ENCODE peak calls at places on chromosomes 5 and 9, in four cellular contexts. B, G, R and J are unnamed samples.

GRCh38 chr5:179820127-179820482 is 600 bp upstream of the SQSTM1 start:
- DNase-seq in B (no peak), G (no peak), R (peak; percentile 39), J (no peak)

GRCh38 chr5:55994502-55994997 is at the start of gene IL6ST:
- DNase-seq in B (no peak), G (peak; percentile 75), R (peak; percentile 83), J (no peak)

GRCh38 chr5:57207007-57207653 is 33.3 kb downstream of the GPBP1 start:
- DNase-seq in B (no peak), G (no peak), R (no peak), J (no peak)

GRCh38 chr9:135718616-135719015 is 16.6 kb downstream of the KCNT1 start:
- DNase-seq in B (no peak), G (no peak), R (peak; percentile 56), J (no peak)

GRCh38 chr5:149826574-149826973 is 96.5 kb downstream of the PPARGC1B start:
- DNase-seq in B (no peak), G (no peak), R (no peak), J (no peak)

GRCh38 chr5:131720714-131721113 is 76.1 kb downstream of the FNIP1 start:
- DNase-seq in B (no peak), G (no peak), R (peak; percentile 91), J (no peak)

GRCh38 chr5:158807947-158808346 is 291.8 kb downstream of the EBF1 start:
- DNase-seq in B (no peak), G (no peak), R (peak; percentile 85), J (no peak)

GRCh38 chr9:109440797-109441287 is 57.3 kb downstream of the PTPN3 start:
- DNase-seq in B (peak; percentile 61), G (peak; percentile 72), R (peak; percentile 74), J (peak; percentile 48)

GRCh38 chr5:83099445-83099844 is 22.1 kb downstream of the XRCC4 start:
- DNase-seq in B (no peak), G (no peak), R (no peak), J (no peak)

GRCh38 chr5:88923623-88924619 is 40.9 kb upstream of the MEF2C start:
- DNase-seq in B (no peak), G (no peak), R (no peak), J (no peak)

GRCh38 chr9:133135193-133135745 is 14.2 kb upstream of the RALGDS start:
- DNase-seq in B (no peak), G (peak; percentile 95), R (peak; percentile 93), J (no peak)

GRCh38 chr5:56812110-56812509 is 3.2 kb upstream of the MAP3K1 start:
- DNase-seq in B (no peak), G (no peak), R (no peak), J (no peak)

GRCh38 chr9:120745278-120745677 is 31.0 kb upstream of the MEGF9 start:
- DNase-seq in B (no peak), G (no peak), R (no peak), J (no peak)

GRCh38 chr5:10335711-10336470 is 17.6 kb upstream of the MARCHF6 start:
- DNase-seq in B (no peak), G (no peak), R (no peak), J (no peak)

GRCh38 chr5:168810641-168811040 is 231.5 kb upstream of the PANK3 start:
- DNase-seq in B (no peak), G (no peak), R (no peak), J (no peak)

GRCh38 chr9:81729141-81729540 is 39.8 kb upstream of the TLE1 start:
- DNase-seq in B (no peak), G (no peak), R (no peak), J (no peak)

GRCh38 chr9:121562261-121562780 is 62.7 kb upstream of the GGTA1 start:
- DNase-seq in B (no peak), G (no peak), R (no peak), J (no peak)

GRCh38 chr9:137302176-137303030 is at the start of gene NRARP:
- DNase-seq in B (no peak), G (peak; percentile 97), R (peak; percentile 82), J (peak; percentile 93)

GRCh38 chr5:145946112-145946861 is 9.9 kb downstream of the SH3RF2 start:
- DNase-seq in B (no peak), G (no peak), R (no peak), J (no peak)

GRCh38 chr9:106883626-106884190 is 20.7 kb downstream of the ZNF462 start:
- DNase-seq in B (no peak), G (no peak), R (no peak), J (no peak)

GRCh38 chr5:56561-57290 is 35.2 kb upstream of the PLEKHG4B start:
- DNase-seq in B (no peak), G (no peak), R (no peak), J (no peak)

DNA sequence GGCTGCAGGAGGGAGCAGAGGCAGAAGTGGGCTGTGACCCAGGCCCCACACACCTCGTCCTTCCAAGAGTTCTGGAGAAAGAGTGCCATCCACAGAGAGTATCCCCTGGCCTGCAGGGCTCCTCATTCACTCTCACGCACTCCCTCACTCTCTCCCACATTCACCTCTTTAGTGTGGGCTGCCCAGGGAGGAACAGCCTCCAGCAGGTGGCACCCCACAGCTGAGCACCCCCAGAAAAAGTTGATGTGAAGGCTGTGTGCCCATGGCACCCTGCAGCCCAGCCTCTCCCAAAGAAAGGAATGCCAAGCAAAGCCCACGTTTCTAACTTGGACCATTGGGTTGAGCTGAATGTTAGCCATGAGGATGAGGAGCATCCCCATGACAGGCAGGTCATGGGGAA is 4.5 kb upstream of the SHC3 start:
- DNase-seq in B (no peak), G (peak; percentile 34), R (no peak), J (no peak)
- TF ChIP-seq CTCF in B (peak; percentile 4), G (no peak), R (no peak), J (no peak)

GRCh38 chr9:129383415-129384088 is 205.5 kb upstream of the IER5L start:
- DNase-seq in B (peak; percentile 44), G (peak; percentile 89), R (peak; percentile 47), J (peak; percentile 80)
- TF ChIP-seq CTCF in B (no peak), G (no peak), R (no peak), J (no peak)

DNA sequence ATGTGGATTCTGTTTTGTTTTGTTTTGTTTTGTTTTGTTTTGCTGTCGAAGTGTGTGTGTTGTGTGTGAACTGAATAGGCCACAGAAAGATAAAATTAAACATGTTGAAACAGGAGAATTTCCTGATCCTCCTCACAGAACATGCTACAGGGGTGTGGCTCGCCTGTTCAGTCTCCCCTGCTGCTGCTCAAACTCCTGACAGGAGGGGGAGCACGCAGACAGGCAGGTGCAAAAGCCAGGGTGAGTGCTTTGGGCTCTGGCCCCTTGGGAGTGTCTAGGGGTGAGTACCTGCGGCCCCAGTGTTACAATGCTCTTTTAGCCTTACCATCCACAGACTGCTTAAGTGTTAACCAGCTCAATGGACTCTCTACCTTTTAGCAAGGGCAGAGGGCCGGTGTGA is 473.5 kb downstream of the MAT2B start:
- DNase-seq in B (no peak), G (no peak), R (no peak), J (no peak)
- TF ChIP-seq CTCF in B (no peak), G (no peak), R (no peak), J (no peak)

GRCh38 chr5:154857534-154858250 is 735 bp upstream of the CNOT8 start:
- DNase-seq in B (peak; percentile 93), G (peak; percentile 96), R (peak; percentile 97), J (peak; percentile 87)
- TF ChIP-seq CTCF in B (no peak), G (no peak), R (no peak), J (no peak)

DNA sequence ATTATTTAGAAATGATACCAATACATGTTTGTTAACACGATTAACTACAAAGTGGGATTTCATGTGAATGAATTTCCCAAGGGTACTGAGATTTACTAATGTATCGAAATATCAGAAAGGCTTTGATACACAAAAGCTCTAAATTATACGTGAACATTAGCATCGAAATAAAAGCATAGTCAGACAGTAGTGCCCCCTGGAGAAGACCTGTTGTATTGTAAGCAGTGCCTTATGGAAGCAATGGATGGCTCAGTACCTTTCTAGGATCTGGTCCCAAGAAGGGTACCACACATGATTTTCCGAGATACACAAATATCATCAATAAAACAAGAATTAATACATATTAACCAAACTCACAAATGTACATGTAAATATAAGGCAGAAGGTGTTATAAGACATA is 153.8 kb downstream of the CDH12 start:
- DNase-seq in B (no peak), G (no peak), R (peak; percentile 1), J (no peak)
- TF ChIP-seq CTCF in B (no peak), G (no peak), R (no peak), J (no peak)

GRCh38 chr5:139649082-139649991 is 1.2 kb downstream of the CXXC5 start:
- DNase-seq in B (no peak), G (no peak), R (no peak), J (no peak)

GRCh38 chr5:139648205-139649081 is at the start of gene CXXC5:
- DNase-seq in B (peak; percentile 77), G (peak; percentile 88), R (peak; percentile 72), J (peak; percentile 79)

GRCh38 chr5:139650689-139651501 is 2.7 kb downstream of the CXXC5 start:
- DNase-seq in B (no peak), G (peak; percentile 73), R (no peak), J (no peak)

GRCh38 chr5:139651502-139651862 is 3.3 kb downstream of the CXXC5 start:
- DNase-seq in B (no peak), G (no peak), R (no peak), J (no peak)

DNA sequence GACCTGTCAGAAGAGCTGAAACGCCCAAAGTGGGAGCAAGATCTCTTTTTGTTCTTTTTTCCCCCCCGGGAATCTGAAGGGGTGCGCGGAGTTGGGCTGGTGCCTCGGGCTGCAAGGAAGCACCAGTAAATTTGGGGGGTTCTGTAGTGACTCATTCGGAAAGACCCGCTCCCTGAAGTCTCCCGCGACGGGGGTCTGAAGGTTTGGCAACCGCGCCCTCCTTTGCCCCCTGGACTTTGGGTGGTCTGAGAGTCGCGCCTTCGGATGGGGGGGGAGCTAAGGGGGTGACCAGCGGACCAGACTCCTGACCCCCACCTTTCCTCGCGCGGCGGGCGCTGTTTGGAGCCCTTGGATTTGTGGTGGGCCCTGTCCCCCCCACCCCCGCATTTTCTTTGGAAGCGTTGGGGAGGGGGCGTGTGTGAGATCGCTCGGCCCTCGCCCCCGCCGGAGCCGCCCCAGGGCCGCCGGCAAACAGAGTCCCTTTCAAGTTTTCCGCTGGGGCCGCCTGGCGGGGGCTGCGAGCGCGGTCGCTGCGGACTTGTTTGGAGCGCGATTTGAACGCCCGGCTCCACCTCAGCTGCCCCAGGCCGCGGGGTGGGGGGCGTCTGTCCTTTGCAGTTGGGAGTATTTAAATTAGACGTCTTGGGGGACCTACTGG is 2.0 kb downstream of the CXXC5 start:
- DNase-seq in B (no peak), G (no peak), R (no peak), J (no peak)
- TF ChIP-seq CTCF in B (peak; percentile 35), G (no peak), R (peak; percentile 14), J (peak; percentile 42)

DNA sequence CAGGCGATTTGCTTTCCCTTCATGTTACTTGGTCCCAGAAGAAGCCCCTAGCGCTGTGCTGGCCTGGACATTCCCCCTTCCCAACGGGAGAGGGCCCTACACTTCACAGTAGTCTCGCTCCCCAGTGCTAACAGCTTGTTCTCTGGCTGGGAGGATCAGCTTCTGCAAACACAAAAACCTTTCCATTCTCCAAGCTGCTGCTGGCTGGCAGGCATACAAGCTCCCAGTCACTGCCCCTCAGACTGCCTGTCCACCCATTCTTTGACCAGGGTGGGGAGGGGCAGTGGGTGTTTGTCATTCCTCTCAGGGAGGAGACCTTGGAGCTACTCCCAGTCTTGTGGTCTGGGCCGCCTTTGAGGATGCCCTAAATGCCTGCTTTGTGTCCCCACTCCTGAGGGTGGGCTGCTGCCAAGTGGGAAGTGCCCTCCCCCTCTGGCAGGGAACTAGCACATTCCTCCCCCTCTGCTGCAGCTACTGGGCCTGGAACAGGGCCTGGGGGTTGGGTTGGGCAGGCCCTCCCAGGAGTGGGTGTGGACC is 20.8 kb downstream of the ENHO start:
- DNase-seq in B (peak; percentile 31), G (no peak), R (peak; percentile 39), J (no peak)
- TF ChIP-seq CTCF in B (peak; percentile 32), G (no peak), R (no peak), J (no peak)